ENCODE peak calls at places on chromosomes 6 and 20, in nine cellular contexts. O is H7; T is choroid plexus epithelial cell; S is GM03348; J is nucleus accumbens; P is HCT116; U is activated gamma-delta T cell treated with Interleukin-2 at 50 U/mL for 16 hours; D is stimulated activated CD4-positive, alpha-beta T cell treated with anti-CD3 and anti-CD28 coated beads, TNF-alpha, amount 100 ng/mL, for 48 hours; M is T-helper 17 cell. Z is an unnamed sample.

GRCh38 chr6:142521791-142522190 is 220.0 kb downstream of the ADGRG6 start:
- DNase-seq in M (no peak), S (no peak), U (no peak), J (no peak), D (no peak), O (no peak), P (no peak), T (no peak), Z (no peak)

GRCh38 chr6:143294265-143294664 is 156.2 kb downstream of the ADAT2 start:
- DNase-seq in M (no peak), U (no peak), D (no peak), S (no peak), O (no peak), T (no peak), P (no peak), J (no peak), Z (no peak)

GRCh38 chr6:162626869-162627268 is 100.7 kb downstream of the PRKN start:
- DNase-seq in J (no peak), P (no peak), U (no peak), T (no peak), O (no peak), D (no peak), M (no peak), S (no peak), Z (no peak)

GRCh38 chr20:2814587-2815051 is at the start of gene C20orf141:
- DNase-seq in D (no peak), J (no peak), M (no peak), O (peak; percentile 33), U (no peak), T (peak; percentile 99), S (peak; percentile 95), P (no peak), Z (no peak)

GRCh38 chr20:19661717-19662637 is 96.1 kb upstream of the RIN2 start:
- DNase-seq in D (peak; percentile 13), P (peak; percentile 56), U (peak; percentile 35), S (peak; percentile 83), J (peak; percentile 64), M (no peak), T (peak; percentile 89), O (peak; percentile 74), Z (peak; percentile 85)

GRCh38 chr6:34095741-34096140 is 50.1 kb downstream of the GRM4 start:
- DNase-seq in T (no peak), M (no peak), P (no peak), S (no peak), U (no peak), J (peak; percentile 65), O (no peak), D (no peak), Z (peak; percentile 69)

GRCh38 chr6:122845916-122846632 is 57.0 kb downstream of the SMPDL3A start:
- DNase-seq in O (no peak), U (no peak), P (no peak), J (no peak), T (peak; percentile 71), S (peak; percentile 56), M (no peak), D (no peak), Z (no peak)

GRCh38 chr6:147204843-147205311 is 660 bp downstream of the STXBP5 start:
- DNase-seq in T (no peak), U (no peak), J (no peak), S (no peak), O (no peak), M (no peak), P (no peak), D (no peak), Z (no peak)

GRCh38 chr6:142902636-142903053 is 42.3 kb downstream of the HIVEP2 start:
- DNase-seq in S (peak; percentile 89), J (no peak), D (no peak), P (peak; percentile 80), U (peak; percentile 73), O (no peak), T (peak; percentile 99), M (peak; percentile 71), Z (peak; percentile 63)

GRCh38 chr6:146670161-146670560 is 71.4 kb downstream of the ADGB start:
- DNase-seq in J (no peak), O (no peak), U (no peak), M (no peak), P (no peak), S (no peak), D (no peak), T (peak; percentile 9), Z (no peak)

GRCh38 chr20:50146732-50147662 is 6.5 kb downstream of the PEDS1 start:
- DNase-seq in O (peak; percentile 65), J (peak; percentile 39), S (no peak), M (peak; percentile 62), P (no peak), T (no peak), U (peak; percentile 67), D (peak; percentile 62), Z (peak; percentile 60)

GRCh38 chr6:1665214-1665613 is 55.5 kb downstream of the FOXC1 start:
- DNase-seq in S (no peak), T (no peak), J (no peak), D (no peak), U (no peak), P (no peak), O (no peak), M (no peak), Z (no peak)

GRCh38 chr20:23625236-23625964 is 12.4 kb downstream of the CST3 start:
- DNase-seq in M (no peak), O (no peak), P (no peak), D (no peak), U (no peak), S (no peak), J (no peak), T (peak; percentile 42), Z (no peak)

GRCh38 chr6:14211596-14211961 is 94.0 kb downstream of the CD83 start:
- DNase-seq in M (no peak), P (no peak), U (peak; percentile 16), T (peak; percentile 45), J (peak; percentile 57), O (peak; percentile 68), S (peak; percentile 57), D (no peak), Z (peak; percentile 27)

GRCh38 chr6:130749402-130749801 is 77.8 kb upstream of the SMLR1 start:
- DNase-seq in P (no peak), M (no peak), D (no peak), S (no peak), J (no peak), O (no peak), U (no peak), T (no peak), Z (no peak)

GRCh38 chr6:150881911-150882481 is 16.5 kb downstream of the MTHFD1L start:
- DNase-seq in P (no peak), O (no peak), T (peak; percentile 95), S (peak; percentile 68), M (no peak), U (no peak), J (no peak), D (no peak), Z (no peak)

GRCh38 chr20:10322073-10323012 is 103.7 kb downstream of the SNAP25 start:
- DNase-seq in D (no peak), T (no peak), O (no peak), M (no peak), P (no peak), J (no peak), S (no peak), U (no peak), Z (peak; percentile 46)

GRCh38 chr6:26311012-26311384 is 54.0 kb upstream of the BTN3A2 start:
- DNase-seq in U (no peak), O (no peak), T (peak; percentile 63), D (no peak), P (no peak), J (peak; percentile 28), M (no peak), S (no peak), Z (no peak)

GRCh38 chr6:78268591-78268990 is 598.8 kb upstream of the IRAK1BP1 start:
- DNase-seq in J (no peak), M (no peak), D (no peak), T (no peak), U (no peak), O (no peak), S (no peak), P (no peak), Z (no peak)

GRCh38 chr20:62136283-62137091 is 6.7 kb downstream of the PSMA7 start:
- DNase-seq in O (peak; percentile 88), P (peak; percentile 44), T (peak; percentile 83), M (peak; percentile 46), S (peak; percentile 70), J (peak; percentile 32), U (peak; percentile 78), D (peak; percentile 23), Z (peak; percentile 70)

GRCh38 chr6:100202417-100203194 is 208.6 kb upstream of the MCHR2 start:
- DNase-seq in S (peak; percentile 81), O (no peak), U (no peak), M (no peak), P (peak; percentile 77), T (peak; percentile 95), J (no peak), D (no peak), Z (no peak)

GRCh38 chr6:25883991-25884390 is 9.9 kb upstream of the SLC17A3 start:
- DNase-seq in M (no peak), O (no peak), J (no peak), U (no peak), D (no peak), S (peak; percentile 36), T (peak; percentile 85), P (no peak), Z (no peak)